ENCODE peak calls at places on chromosome 4, in five cellular contexts. P is NCI-H1092, I is PC-3, O is substantia nigra, R is nephron progenitor cell. K is an unnamed sample.

GRCh38 chr4:112589207-112589606 is 47.5 kb downstream of the ZGRF1 start:
- DNase-seq in P (no peak), I (no peak), O (no peak), R (no peak), K (no peak)

GRCh38 chr4:176671532-176671931 is 121.2 kb downstream of the VEGFC start:
- DNase-seq in P (no peak), I (no peak), O (no peak), R (no peak), K (no peak)

GRCh38 chr4:176635372-176636261 is 157.1 kb downstream of the VEGFC start:
- DNase-seq in P (no peak), I (peak; percentile 90), O (no peak), R (no peak), K (no peak)

GRCh38 chr4:77819409-77819835 is 254 bp upstream of the CNOT6L start:
- DNase-seq in P (no peak), I (no peak), O (no peak), R (peak; percentile 70), K (peak; percentile 69)

GRCh38 chr4:48428926-48429325 is 54.2 kb upstream of the SLC10A4 start:
- DNase-seq in P (no peak), I (no peak), O (no peak), R (no peak), K (no peak)

GRCh38 chr4:80125252-80126177 is 52.5 kb upstream of the ANTXR2 start:
- DNase-seq in P (no peak), I (peak; percentile 48), O (no peak), R (no peak), K (no peak)

GRCh38 chr4:18777190-18777589 is 755.6 kb upstream of the LCORL start:
- DNase-seq in P (no peak), I (no peak), O (no peak), R (no peak), K (no peak)

GRCh38 chr4:159632031-159632430 is 529.2 kb downstream of the RAPGEF2 start:
- DNase-seq in P (no peak), I (no peak), O (no peak), R (no peak), K (no peak)

GRCh38 chr4:68948044-68948743 is 3.4 kb downstream of the UGT2A3 start:
- DNase-seq in P (no peak), I (no peak), O (no peak), R (no peak), K (no peak)

GRCh38 chr4:184968784-184969201 is 49.5 kb upstream of the HELT start:
- DNase-seq in P (no peak), I (peak; percentile 78), O (no peak), R (no peak), K (no peak)

GRCh38 chr4:177128306-177128705 is 181.4 kb upstream of the NEIL3 start:
- DNase-seq in P (no peak), I (peak; percentile 90), O (no peak), R (no peak), K (no peak)

GRCh38 chr4:123587983-123588494 is 191.4 kb downstream of the SPRY1 start:
- DNase-seq in P (no peak), I (peak; percentile 94), O (no peak), R (no peak), K (peak; percentile 68)

GRCh38 chr4:112536123-112536522 is 20.1 kb upstream of the NEUROG2 start:
- DNase-seq in P (no peak), I (no peak), O (no peak), R (no peak), K (no peak)